ENCODE peak calls at places on chromosome 16, in five cellular contexts. C, Y, M, E and O are unnamed samples. For H3K9me3 and H3K27me3, the result is how much of the 10 kb centered on the place peaks cover.

GRCh38 chr16:72270531-72270930 is 98.6 kb upstream of the PMFBP1 start:
- DNase-seq in C (no peak), Y (no peak), M (no peak), E (no peak), O (no peak)

GRCh38 chr16:25012525-25012991 is 2.6 kb downstream of the ARHGAP17 start:
- DNase-seq in C (no peak), Y (no peak), M (peak), E (no peak), O (no peak)

GRCh38 chr16:15857779-15858560 is 1.1 kb upstream of the MYH11 start:
- DNase-seq in C (peak), Y (peak), M (peak), E (peak), O (peak)

GRCh38 chr16:31695667-31696066 is 168.0 kb downstream of the AHSP start:
- DNase-seq in C (no peak), Y (no peak), M (no peak), E (no peak), O (no peak)

GRCh38 chr16:3938843-3939624 is 58.5 kb upstream of the CREBBP start:
- DNase-seq in C (peak), Y (peak), M (peak), E (peak), O (peak)

GRCh38 chr16:2470603-2471015 is 488 bp upstream of the NTN3 start:
- DNase-seq in C (no peak), Y (no peak), M (no peak), E (no peak), O (peak)

GRCh38 chr16:29745126-29745852 is 501 bp downstream of the C16orf54 start:
- DNase-seq in C (peak), Y (no peak), M (peak), E (no peak), O (no peak)

GRCh38 chr16:67163164-67163902 is 1.2 kb upstream of the HSF4 start:
- DNase-seq in C (peak), Y (no peak), M (peak), E (peak), O (peak)

GRCh38 chr16:74862743-74863244 is 88.2 kb upstream of the FA2H start:
- DNase-seq in C (no peak), Y (no peak), M (peak), E (no peak), O (peak)

GRCh38 chr16:50847166-50847565 is 105.3 kb downstream of the CYLD start:
- DNase-seq in C (no peak), Y (no peak), M (no peak), E (no peak), O (no peak)

GRCh38 chr16:56457927-56458470 is 6.6 kb downstream of the OGFOD1 start:
- DNase-seq in C (no peak), Y (no peak), M (no peak), E (no peak), O (no peak)

GRCh38 chr16:54282202-54282922 is 4.2 kb downstream of the IRX3 start:
- DNase-seq in C (peak), Y (peak), M (peak), E (no peak), O (peak)

GRCh38 chr16:53901396-53901795 is 197.4 kb downstream of the FTO start:
- DNase-seq in C (no peak), Y (no peak), M (no peak), E (no peak), O (no peak)

GRCh38 chr16:26051078-26051477 is 359.3 kb downstream of the HS3ST4 start:
- DNase-seq in C (no peak), Y (no peak), M (no peak), E (no peak), O (no peak)

GRCh38 chr16:26058326-26058725 is 366.6 kb downstream of the HS3ST4 start:
- DNase-seq in C (no peak), Y (no peak), M (no peak), E (no peak), O (peak)

GRCh38 chr16:26050489-26050888 is 358.7 kb downstream of the HS3ST4 start:
- DNase-seq in C (no peak), Y (no peak), M (no peak), E (no peak), O (no peak)

DNA sequence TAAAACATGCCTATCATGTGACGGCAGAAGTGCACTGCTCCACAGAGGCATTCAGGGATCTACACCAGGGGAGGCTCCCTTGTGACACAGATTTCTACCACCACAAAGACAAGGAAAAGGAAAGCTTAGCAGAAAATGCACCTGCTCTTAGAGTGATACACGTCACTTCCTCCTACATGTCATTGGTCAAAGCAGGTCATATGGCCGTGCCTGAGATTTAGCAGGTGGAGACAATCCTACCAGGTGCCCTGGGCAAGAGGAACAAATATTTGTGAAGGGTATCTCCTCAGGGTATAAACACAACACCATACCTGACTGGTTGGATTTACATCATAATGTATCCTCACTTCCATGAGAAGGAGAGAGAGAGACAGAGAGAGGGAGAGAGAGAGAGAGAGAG is 362.1 kb downstream of the HS3ST4 start:
- DNase-seq in C (no peak), Y (no peak), M (no peak), E (no peak), O (no peak)
- H3K9me3 ChIP-seq in C (under half), Y (under half), M (under half), E (under half), O (under half)

GRCh38 chr16:424033-424622 is 1.3 kb upstream of the RAB11FIP3 start:
- DNase-seq in C (peak), Y (peak), M (peak), E (peak), O (no peak)
- TF ChIP-seq CTCF in C (no peak), Y (no peak), M (no peak), E (no peak), O (no peak)

GRCh38 chr16:85750827-85751641 is at the start of gene C16orf74:
- DNase-seq in C (peak), Y (peak), M (peak), E (peak), O (no peak)
- H3K27me3 ChIP-seq in C (under half), Y (under half), M (under half), E (under half), O (under half)

GRCh38 chr16:19605701-19606100 is 50.2 kb downstream of the VPS35L start:
- DNase-seq in C (no peak), Y (no peak), M (no peak), E (no peak), O (no peak)
- H3K9me3 ChIP-seq in C (under half), Y (under half), M (under half), E (under half), O (under half)

GRCh38 chr16:82882249-82882648 is 255.5 kb downstream of the CDH13 start:
- DNase-seq in C (no peak), Y (no peak), M (no peak), E (no peak), O (no peak)

GRCh38 chr16:82884320-82884898 is 257.6 kb downstream of the CDH13 start:
- DNase-seq in C (no peak), Y (no peak), M (no peak), E (no peak), O (no peak)

GRCh38 chr16:82880361-82880760 is 253.6 kb downstream of the CDH13 start:
- DNase-seq in C (no peak), Y (no peak), M (no peak), E (no peak), O (no peak)

GRCh38 chr16:82882982-82883863 is 256.5 kb downstream of the CDH13 start:
- DNase-seq in C (no peak), Y (no peak), M (peak), E (no peak), O (no peak)

GRCh38 chr16:82881517-82881916 is 254.7 kb downstream of the CDH13 start:
- DNase-seq in C (no peak), Y (no peak), M (no peak), E (no peak), O (no peak)
- TF ChIP-seq CTCF in C (no peak), Y (no peak), M (no peak), E (no peak), O (no peak)

GRCh38 chr16:83939266-83939856 is 13.7 kb upstream of the OSGIN1 start:
- DNase-seq in C (no peak), Y (no peak), M (no peak), E (no peak), O (no peak)

GRCh38 chr16:83942074-83942473 is 11.0 kb upstream of the OSGIN1 start:
- DNase-seq in C (no peak), Y (no peak), M (no peak), E (no peak), O (no peak)

GRCh38 chr16:83937922-83938875 is 14.8 kb upstream of the OSGIN1 start:
- DNase-seq in C (no peak), Y (no peak), M (no peak), E (no peak), O (no peak)

GRCh38 chr16:83940630-83941378 is 12.2 kb upstream of the OSGIN1 start:
- DNase-seq in C (no peak), Y (no peak), M (no peak), E (no peak), O (no peak)

GRCh38 chr16:83940157-83940556 is 12.9 kb upstream of the OSGIN1 start:
- DNase-seq in C (no peak), Y (no peak), M (no peak), E (no peak), O (no peak)
- H3K27me3 ChIP-seq in C (under half), Y (under half), M (under half), E (under half), O (under half)

GRCh38 chr16:61579195-61579594 is 457.0 kb downstream of the CDH8 start:
- DNase-seq in C (no peak), Y (no peak), M (no peak), E (no peak), O (no peak)

GRCh38 chr16:61581417-61582046 is 454.7 kb downstream of the CDH8 start:
- DNase-seq in C (no peak), Y (no peak), M (no peak), E (no peak), O (no peak)

GRCh38 chr16:61576476-61576875 is 459.8 kb downstream of the CDH8 start:
- DNase-seq in C (no peak), Y (no peak), M (no peak), E (no peak), O (no peak)

GRCh38 chr16:61575617-61576016 is 460.6 kb downstream of the CDH8 start:
- DNase-seq in C (no peak), Y (no peak), M (no peak), E (no peak), O (no peak)

GRCh38 chr16:61580579-61580978 is 455.7 kb downstream of the CDH8 start:
- DNase-seq in C (no peak), Y (no peak), M (no peak), E (no peak), O (no peak)
- H3K9me3 ChIP-seq in C (under half), Y (under half), M (under half), E (under half), O (under half)

GRCh38 chr16:58301052-58301451 is 6.2 kb upstream of the PRSS54 start:
- DNase-seq in C (no peak), Y (no peak), M (no peak), E (no peak), O (no peak)

GRCh38 chr16:58299757-58300349 is 5.0 kb upstream of the PRSS54 start:
- DNase-seq in C (no peak), Y (no peak), M (no peak), E (no peak), O (peak)
- TF ChIP-seq CTCF in C (peak), Y (no peak), M (no peak), E (no peak), O (peak)